ENCODE peak calls at places on chromosomes 16 and 17, in eight cellular contexts. V, P, U, H, R, K, J and M are unnamed samples.

GRCh38 chr16:31093132-31093703 is 1.4 kb downstream of the VKORC1 start:
- DNase-seq in K (no peak), R (no peak), H (no peak), P (no peak), J (no peak), V (no peak), U (no peak), M (no peak)

GRCh38 chr17:47229535-47230443 is 20.6 kb downstream of the MYL4 start:
- DNase-seq in U (peak), H (peak), P (peak), J (peak), K (peak), R (peak), V (peak), M (peak)

GRCh38 chr17:3687949-3688614 is 7.9 kb downstream of the P2RX5 start:
- DNase-seq in V (no peak), J (no peak), H (no peak), R (peak), K (no peak), P (peak), U (no peak), M (no peak)

GRCh38 chr17:33438136-33438535 is 145.0 kb upstream of the ASIC2 start:
- DNase-seq in K (no peak), U (no peak), V (no peak), J (no peak), H (no peak), P (no peak), R (no peak), M (no peak)

GRCh38 chr17:4742629-4743028 is 2.9 kb upstream of the CXCL16 start:
- DNase-seq in V (no peak), U (no peak), R (no peak), P (no peak), K (no peak), J (no peak), H (no peak), M (no peak)

GRCh38 chr16:4682084-4682581 is 11.2 kb upstream of the NUDT16L1 start:
- DNase-seq in U (no peak), H (no peak), R (no peak), P (no peak), K (no peak), V (no peak), J (no peak), M (no peak)

GRCh38 chr17:58192612-58193011 is at the start of gene EPX:
- DNase-seq in J (no peak), K (no peak), P (no peak), R (no peak), V (no peak), H (no peak), U (no peak), M (no peak)

GRCh38 chr17:4788807-4789700 is at the start of gene GLTPD2:
- DNase-seq in H (no peak), J (no peak), V (no peak), K (no peak), R (no peak), P (no peak), U (no peak), M (no peak)

GRCh38 chr17:44792276-44792675 is 33.5 kb downstream of the ADAM11 start:
- DNase-seq in K (no peak), J (no peak), U (no peak), H (no peak), P (no peak), V (no peak), R (no peak), M (no peak)

GRCh38 chr17:19590912-19591551 is 57.4 kb downstream of the SLC47A1 start:
- DNase-seq in P (no peak), J (no peak), V (no peak), R (no peak), H (no peak), K (no peak), U (no peak), M (no peak)

GRCh38 chr16:27813591-27813990 is 249.9 kb downstream of the GSG1L start:
- DNase-seq in U (no peak), P (no peak), H (no peak), R (no peak), V (no peak), K (no peak), J (no peak), M (no peak)

GRCh38 chr17:70968302-70968701 is 799.0 kb downstream of the KCNJ2 start:
- DNase-seq in K (no peak), P (no peak), V (no peak), J (no peak), R (no peak), H (no peak), U (no peak), M (no peak)

GRCh38 chr16:54027126-54027922 is 259.3 kb downstream of the IRX3 start:
- DNase-seq in R (no peak), P (no peak), J (no peak), H (no peak), K (no peak), U (no peak), V (no peak), M (no peak)